ENCODE peak calls at places on chromosomes 11 and 22, in four cellular contexts. G is stimulated activated CD8-positive, alpha-beta memory T cell treated with anti-CD3 and anti-CD28 coated beads, Interleukin-15, amount 100 ng/mL, for 1 hour; S is NCI-H460; O is PC-9. J is an unnamed sample.
A peak's percentile ranks its signal among the peaks of the same experiment; 100 is the strongest.

GRCh38 chr22:37815593-37815992 is 7.6 kb upstream of the GALR3 start:
- DNase-seq in O (no peak), G (no peak), S (no peak), J (no peak)

GRCh38 chr11:28878025-28878424 is 769.8 kb downstream of the METTL15 start:
- DNase-seq in O (no peak), G (no peak), S (peak; percentile 74), J (no peak)

GRCh38 chr11:5928269-5928668 is 13.8 kb upstream of the OR56A3 start:
- DNase-seq in S (no peak), O (no peak), G (no peak), J (no peak)

GRCh38 chr11:77207618-77208313 is 79.7 kb downstream of the MYO7A start:
- DNase-seq in O (no peak), S (no peak), G (no peak), J (no peak)

GRCh38 chr11:98732947-98733346 is 287.8 kb upstream of the CNTN5 start:
- DNase-seq in S (no peak), G (no peak), O (no peak), J (no peak)

GRCh38 chr11:77036398-77036797 is 2.2 kb downstream of the B3GNT6 start:
- DNase-seq in O (peak; percentile 60), G (no peak), S (no peak), J (no peak)

GRCh38 chr11:10282121-10282520 is 11.9 kb downstream of the SBF2 start:
- DNase-seq in G (no peak), O (no peak), S (no peak), J (no peak)

GRCh38 chr11:34192481-34193401 is 87.3 kb downstream of the NAT10 start:
- DNase-seq in G (no peak), O (peak; percentile 85), S (peak; percentile 12), J (no peak)

GRCh38 chr11:134544095-134544815 is 132.2 kb upstream of the B3GAT1 start:
- DNase-seq in G (no peak), O (no peak), S (no peak), J (peak; percentile 8)

GRCh38 chr22:45216133-45217003 is 24.3 kb downstream of the KIAA0930 start:
- DNase-seq in G (no peak), O (no peak), S (no peak), J (no peak)

GRCh38 chr11:42764936-42765335 is 546.9 kb upstream of the API5 start:
- DNase-seq in O (no peak), G (no peak), S (no peak), J (no peak)

GRCh38 chr11:41849250-41849649 is 389.8 kb upstream of the LRRC4C start:
- DNase-seq in O (no peak), G (no peak), S (no peak), J (no peak)

GRCh38 chr11:93662177-93662575 is 694 bp downstream of the CEP295 start:
- DNase-seq in O (no peak), G (no peak), S (no peak), J (no peak)

GRCh38 chr11:134482865-134483264 is 70.8 kb upstream of the B3GAT1 start:
- DNase-seq in G (no peak), S (no peak), O (no peak), J (no peak)

GRCh38 chr11:111911563-111912401 is at the start of gene CRYAB:
- DNase-seq in G (no peak), S (peak; percentile 59), O (peak; percentile 53), J (no peak)

GRCh38 chr22:36027579-36027959 is 1.1 kb downstream of the RBFOX2 start:
- DNase-seq in S (no peak), O (no peak), G (no peak), J (peak; percentile 35)

GRCh38 chr11:26227311-26227710 is 104.6 kb upstream of the ANO3 start:
- DNase-seq in S (peak; percentile 53), G (no peak), O (peak; percentile 49), J (no peak)

GRCh38 chr22:27318516-27318915 is 483.0 kb downstream of the MN1 start:
- DNase-seq in G (no peak), S (no peak), O (peak; percentile 0), J (no peak)

GRCh38 chr11:64407221-64407620 is 48.3 kb downstream of the RPS6KA4 start:
- DNase-seq in O (no peak), G (no peak), S (no peak), J (no peak)

GRCh38 chr11:118090545-118091162 is 3.9 kb upstream of the SMIM35 start:
- DNase-seq in G (no peak), S (no peak), O (no peak), J (no peak)

GRCh38 chr22:35586771-35587170 is 30.4 kb downstream of the MB start:
- DNase-seq in S (no peak), O (no peak), G (no peak), J (no peak)

GRCh38 chr11:117428856-117429229 is 101.2 kb downstream of the CEP164 start:
- DNase-seq in S (no peak), G (no peak), O (no peak), J (no peak)

GRCh38 chr11:115458877-115459276 is 45.3 kb downstream of the CADM1 start:
- DNase-seq in O (no peak), S (no peak), G (no peak), J (no peak)

GRCh38 chr11:134407321-134407828 is 4.7 kb downstream of the B3GAT1 start:
- DNase-seq in O (no peak), S (no peak), G (no peak), J (no peak)